ENCODE peak calls at places on chromosome 1, in eight cellular contexts. K, U, Y, H, I, T, V and F are unnamed samples.

GRCh38 chr1:118100686-118101300 is 84.2 kb downstream of the SPAG17 start:
- DNase-seq in K (no peak), I (peak), V (no peak), H (no peak), U (no peak), T (no peak), Y (no peak), F (no peak)

GRCh38 chr1:182149411-182149965 is 88.0 kb upstream of the ZNF648 start:
- DNase-seq in H (peak), U (no peak), Y (no peak), I (no peak), K (no peak), V (peak), T (peak), F (peak)

GRCh38 chr1:206021796-206022365 is 1.8 kb downstream of the CTSE start:
- DNase-seq in Y (no peak), T (peak), U (no peak), K (no peak), V (peak), I (no peak), H (peak), F (no peak)

GRCh38 chr1:24236170-24237045 is 49.3 kb upstream of the IFNLR1 start:
- DNase-seq in I (no peak), Y (no peak), K (no peak), U (no peak), H (peak), V (peak), T (peak), F (no peak)

GRCh38 chr1:117562581-117563491 is 43.0 kb upstream of the TENT5C start:
- DNase-seq in T (no peak), H (no peak), U (no peak), I (peak), K (no peak), V (no peak), Y (no peak), F (peak)

GRCh38 chr1:228906461-228906860 is 171.2 kb downstream of the RHOU start:
- DNase-seq in H (no peak), Y (no peak), K (no peak), U (no peak), I (no peak), T (no peak), V (no peak), F (no peak)

GRCh38 chr1:155729031-155729898 is 40.4 kb downstream of the DAP3 start:
- DNase-seq in Y (peak), U (no peak), H (peak), K (no peak), V (peak), I (peak), T (peak), F (no peak)

GRCh38 chr1:163182330-163182949 is 20.3 kb downstream of the RGS5 start:
- DNase-seq in K (no peak), V (no peak), T (no peak), Y (no peak), I (no peak), H (no peak), U (no peak), F (no peak)

GRCh38 chr1:108767708-108768107 is 21.2 kb downstream of the STXBP3 start:
- DNase-seq in T (no peak), K (no peak), Y (no peak), U (no peak), I (no peak), V (no peak), H (no peak), F (no peak)

GRCh38 chr1:244801246-244801645 is 34.2 kb upstream of the COX20 start:
- DNase-seq in U (no peak), H (no peak), T (peak), I (no peak), Y (no peak), K (no peak), V (peak), F (no peak)

GRCh38 chr1:14598498-14599172 is at the start of gene KAZN:
- DNase-seq in V (no peak), I (peak), Y (no peak), U (no peak), K (peak), H (no peak), T (peak), F (peak)

GRCh38 chr1:24450857-24451397 is 35.3 kb downstream of the NIPAL3 start:
- DNase-seq in Y (no peak), K (no peak), H (no peak), U (no peak), V (no peak), I (no peak), T (no peak), F (no peak)

GRCh38 chr1:89279011-89279466 is 6.4 kb upstream of the GBP5 start:
- DNase-seq in H (no peak), V (no peak), U (no peak), K (no peak), T (no peak), I (no peak), Y (no peak), F (no peak)

GRCh38 chr1:156559086-156559796 is 13.1 kb downstream of the IQGAP3 start:
- DNase-seq in T (no peak), H (no peak), I (no peak), Y (no peak), K (no peak), V (no peak), U (no peak), F (no peak)

GRCh38 chr1:234538930-234539649 is 60.1 kb upstream of the TARBP1 start:
- DNase-seq in Y (no peak), I (no peak), V (no peak), T (no peak), H (peak), U (no peak), K (peak), F (no peak)

GRCh38 chr1:10616696-10617095 is 141.9 kb downstream of the PEX14 start:
- DNase-seq in Y (no peak), U (no peak), I (no peak), T (no peak), H (no peak), V (no peak), K (no peak), F (no peak)